ENCODE peak calls at places on chromosomes 16 and 17, in eight cellular contexts. W, A, C, E, X, H, T and F are unnamed samples.

GRCh38 chr16:79838860-79839259 is 238.3 kb upstream of the MAF start:
- DNase-seq in A (no peak), X (no peak), C (no peak), T (no peak), H (peak; percentile 68), W (no peak), E (peak; percentile 4), F (no peak)

GRCh38 chr16:52569296-52569695 is 22.4 kb upstream of the TOX3 start:
- DNase-seq in T (no peak), C (no peak), H (no peak), W (no peak), E (no peak), X (no peak), A (no peak), F (no peak)

GRCh38 chr16:46986896-46987295 is 13.4 kb upstream of the DNAJA2 start:
- DNase-seq in T (no peak), W (no peak), C (no peak), A (no peak), E (no peak), X (no peak), H (peak; percentile 32), F (no peak)

GRCh38 chr17:79077587-79077986 is 3.0 kb downstream of the ENGASE start:
- DNase-seq in T (no peak), C (no peak), H (no peak), X (no peak), A (no peak), E (no peak), W (no peak), F (no peak)

GRCh38 chr17:17041018-17041521 is 1.2 kb upstream of the MPRIP start:
- DNase-seq in E (peak; percentile 88), T (no peak), A (no peak), W (no peak), H (no peak), X (no peak), C (peak; percentile 82), F (no peak)

GRCh38 chr17:40317880-40318834 is 9.2 kb downstream of the RARA start:
- DNase-seq in T (peak; percentile 88), X (peak; percentile 94), A (peak; percentile 98), E (peak; percentile 100), C (peak; percentile 91), W (peak; percentile 94), H (peak; percentile 99), F (peak; percentile 98)

GRCh38 chr16:17395849-17396480 is 74.8 kb downstream of the XYLT1 start:
- DNase-seq in H (no peak), X (no peak), T (no peak), W (no peak), C (no peak), A (no peak), E (peak; percentile 19), F (no peak)

GRCh38 chr16:82082543-82083244 is 47.6 kb downstream of the HSD17B2 start:
- DNase-seq in A (no peak), E (peak; percentile 66), W (peak; percentile 28), H (no peak), T (peak; percentile 13), X (no peak), C (peak; percentile 62), F (no peak)

GRCh38 chr16:53168744-53169143 is 114.0 kb downstream of the CHD9 start:
- DNase-seq in C (no peak), T (no peak), W (no peak), E (no peak), H (no peak), X (no peak), A (no peak), F (no peak)

GRCh38 chr17:5033352-5034015 is 1.7 kb downstream of the SLC52A1 start:
- DNase-seq in H (no peak), T (no peak), E (no peak), W (no peak), C (no peak), X (no peak), A (no peak), F (peak; percentile 46)

GRCh38 chr16:57764341-57765159 is 29.0 kb downstream of the KATNB1 start:
- DNase-seq in H (peak; percentile 93), W (peak; percentile 13), T (peak; percentile 90), A (peak; percentile 45), C (peak; percentile 82), E (peak; percentile 95), X (peak; percentile 79), F (peak; percentile 93)
- TF ChIP-seq EZH2phosphoT487 in H (no peak), W (no peak), T (no peak), A (no peak), C (no peak), E (no peak), X (no peak), F (no peak)

DNA sequence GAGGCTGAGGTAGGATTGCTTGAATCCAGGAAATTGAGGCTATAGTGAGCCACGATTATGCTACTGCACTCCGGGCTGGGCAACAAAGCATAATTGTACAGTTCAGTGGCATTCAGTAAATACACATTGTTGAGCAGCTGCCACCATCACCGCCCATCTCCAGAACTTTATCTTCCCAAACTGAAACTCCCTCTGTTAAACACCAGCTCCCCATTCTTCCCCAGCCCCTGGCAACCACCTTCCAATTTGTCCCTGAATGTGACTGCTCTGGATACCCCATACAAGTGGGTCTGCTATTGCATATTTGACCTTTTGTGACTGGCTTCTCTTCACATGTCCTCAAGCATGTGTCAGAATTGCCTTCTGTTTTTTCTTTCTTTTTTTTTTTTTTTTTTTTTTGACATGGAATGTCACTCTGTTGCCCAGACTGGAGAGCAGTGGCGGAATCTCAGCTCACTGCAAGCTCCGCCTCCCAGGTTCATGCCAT is 2.9 kb downstream of the RPL38 start:
- DNase-seq in C (no peak), T (no peak), E (no peak), H (no peak), A (no peak), X (no peak), W (no peak), F (no peak)
- TF ChIP-seq EZH2phosphoT487 in C (no peak), T (no peak), E (no peak), H (no peak), A (no peak), X (no peak), W (no peak), F (no peak)

GRCh38 chr17:43213545-43213944 is 1.9 kb downstream of the TMEM106A start:
- DNase-seq in T (no peak), E (peak; percentile 55), X (no peak), H (no peak), W (no peak), C (no peak), A (no peak), F (no peak)

GRCh38 chr17:43210576-43210975 is 1.1 kb upstream of the TMEM106A start:
- DNase-seq in A (no peak), H (no peak), X (no peak), C (no peak), E (no peak), W (no peak), T (no peak), F (no peak)

GRCh38 chr17:43211123-43211479 is 574 bp upstream of the TMEM106A start:
- DNase-seq in H (no peak), E (peak; percentile 17), X (no peak), C (no peak), A (no peak), W (no peak), T (no peak), F (no peak)

GRCh38 chr17:43211480-43212402 is at the start of gene TMEM106A:
- DNase-seq in T (peak; percentile 43), A (peak; percentile 82), E (peak; percentile 94), W (peak; percentile 55), H (no peak), C (no peak), X (peak; percentile 81), F (peak; percentile 89)

DNA sequence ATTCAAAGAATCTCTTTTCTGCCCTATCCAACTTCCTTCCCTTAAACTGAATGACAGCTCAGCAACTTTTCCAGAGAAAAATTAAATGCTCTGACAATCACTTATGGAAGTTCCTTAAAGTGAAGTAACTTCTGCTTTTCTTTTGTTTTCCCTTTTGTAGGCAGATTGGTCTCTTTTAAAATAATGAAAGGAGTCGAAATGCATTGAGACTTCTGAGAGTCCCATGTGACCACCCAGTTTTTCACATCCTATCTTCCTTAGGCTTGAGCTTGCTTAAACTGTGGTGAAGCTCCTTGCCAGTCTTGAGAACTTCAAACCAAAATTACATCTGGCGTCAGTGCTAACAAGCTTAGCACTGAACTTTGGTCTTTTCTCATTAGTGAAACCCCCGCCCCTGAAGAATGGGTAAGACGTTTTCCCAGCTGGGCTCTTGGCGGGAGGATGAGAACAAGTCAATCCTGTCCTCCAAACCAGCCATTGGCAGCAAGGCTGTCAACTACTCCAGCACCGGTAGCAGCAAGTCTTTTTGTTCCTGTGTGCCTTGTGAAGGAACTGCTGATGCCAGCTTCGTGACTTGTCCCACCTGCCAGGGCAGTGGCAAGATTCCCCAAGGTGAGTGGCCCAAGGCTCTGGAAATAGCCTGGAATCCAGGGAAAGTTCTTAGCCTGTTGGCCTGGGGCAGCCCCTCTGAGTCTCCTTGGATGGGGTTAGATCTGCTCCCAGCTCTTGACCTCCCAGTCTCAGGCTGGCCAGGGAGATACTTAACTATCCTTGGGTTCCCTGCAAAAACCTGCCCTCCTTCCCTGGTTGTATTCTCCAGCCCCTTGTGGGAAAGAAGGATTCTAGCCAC is 1.2 kb downstream of the TMEM106A start:
- DNase-seq in T (no peak), W (no peak), A (no peak), C (no peak), H (no peak), E (peak; percentile 32), X (peak; percentile 55), F (no peak)
- TF ChIP-seq EZH2phosphoT487 in T (no peak), W (no peak), A (no peak), C (no peak), H (no peak), E (no peak), X (no peak), F (no peak)

GRCh38 chr17:50026046-50026675 is 29.7 kb upstream of the ITGA3 start:
- DNase-seq in E (no peak), C (no peak), H (peak; percentile 24), X (no peak), A (no peak), W (no peak), T (no peak), F (no peak)

GRCh38 chr17:50028207-50029120 is 27.4 kb upstream of the ITGA3 start:
- DNase-seq in C (peak; percentile 100), H (peak; percentile 46), W (no peak), E (peak; percentile 70), A (peak; percentile 78), T (no peak), X (no peak), F (peak; percentile 83)

GRCh38 chr17:50029185-50029584 is 26.7 kb upstream of the ITGA3 start:
- DNase-seq in E (no peak), C (no peak), X (no peak), A (no peak), T (no peak), H (peak; percentile 24), W (no peak), F (no peak)

GRCh38 chr17:50027639-50028206 is 28.2 kb upstream of the ITGA3 start:
- DNase-seq in A (no peak), E (peak; percentile 97), X (no peak), H (peak; percentile 56), C (peak; percentile 100), W (no peak), T (peak; percentile 84), F (peak; percentile 36)

DNA sequence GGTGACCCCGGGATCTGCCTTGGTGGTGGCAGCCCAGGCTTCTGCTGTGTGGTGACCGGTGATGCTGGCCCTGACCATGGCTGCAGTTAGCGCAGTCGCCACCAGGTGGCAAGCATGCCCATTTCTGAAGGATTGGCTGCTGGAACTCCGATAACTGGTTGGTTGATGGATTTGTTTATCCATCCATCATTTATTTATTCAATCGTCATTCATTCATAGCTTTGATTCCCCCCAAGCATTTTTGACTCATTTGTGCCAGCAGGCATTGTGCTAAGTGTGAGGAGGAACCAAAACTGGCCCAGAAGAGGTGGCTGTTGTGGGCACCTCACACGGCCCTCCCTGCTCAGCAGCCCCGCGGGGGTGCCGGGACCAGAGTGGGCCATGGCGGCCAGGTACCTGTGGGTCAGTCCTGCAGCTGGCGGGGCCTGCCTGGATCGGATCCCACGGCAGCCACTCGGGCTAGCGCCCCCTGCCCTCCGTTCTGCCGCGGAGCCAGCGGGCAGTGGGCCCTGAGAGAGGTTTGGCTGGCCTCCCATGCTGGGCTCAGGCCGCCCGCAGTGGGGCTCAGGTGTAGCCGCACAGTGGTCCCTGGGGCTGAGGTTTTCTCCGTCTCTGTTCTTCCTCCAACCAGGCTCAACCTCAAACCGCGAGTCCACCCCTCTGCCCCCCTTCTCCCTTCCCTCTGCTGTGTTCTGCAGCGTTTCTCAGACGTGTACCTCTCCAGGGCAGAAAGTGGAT is 28.8 kb upstream of the ITGA3 start:
- DNase-seq in W (peak; percentile 64), C (peak; percentile 98), H (peak; percentile 93), T (peak; percentile 77), X (peak; percentile 64), E (peak; percentile 81), A (peak; percentile 76), F (peak; percentile 82)
- TF ChIP-seq EZH2phosphoT487 in W (no peak), C (no peak), H (no peak), T (no peak), X (no peak), E (no peak), A (no peak), F (no peak)